ENCODE peak calls at places on chromosomes 7 and 10, in seven cellular contexts. One of them, this sample, is unnamed.

GRCh38 chr7:106234425-106234824 is 50.4 kb downstream of the NAMPT start:
- DNase-seq in IMR-90: no peak
- DNase-seq in neuronal stem cell: no peak
- DNase-seq in H9: no peak
- DNase-seq in mesenchymal stem cell: no peak
- DNase-seq in mesendoderm: no peak
- DNase-seq in H1: no peak
- DNase-seq in this sample: no peak

GRCh38 chr10:84429926-84430520 is 101.6 kb downstream of the CCSER2 start:
- DNase-seq in IMR-90: peak
- DNase-seq in neuronal stem cell: peak
- DNase-seq in H9: peak
- DNase-seq in mesenchymal stem cell: peak
- DNase-seq in mesendoderm: peak
- DNase-seq in H1: peak
- DNase-seq in this sample: peak

GRCh38 chr7:132393789-132394261 is 182.4 kb downstream of the PLXNA4 start:
- DNase-seq in IMR-90: no peak
- DNase-seq in neuronal stem cell: no peak
- DNase-seq in H9: no peak
- DNase-seq in mesenchymal stem cell: no peak
- DNase-seq in mesendoderm: no peak
- DNase-seq in H1: no peak
- DNase-seq in this sample: no peak

GRCh38 chr10:104314591-104315485 is 23.4 kb downstream of the ITPRIP start:
- DNase-seq in IMR-90: no peak
- DNase-seq in neuronal stem cell: no peak
- DNase-seq in H9: peak
- DNase-seq in mesenchymal stem cell: no peak
- DNase-seq in mesendoderm: no peak
- DNase-seq in H1: no peak
- DNase-seq in this sample: peak

GRCh38 chr7:158783595-158783994 is 45.7 kb downstream of the ESYT2 start:
- DNase-seq in IMR-90: no peak
- DNase-seq in neuronal stem cell: no peak
- DNase-seq in H9: no peak
- DNase-seq in mesenchymal stem cell: no peak
- DNase-seq in mesendoderm: no peak
- DNase-seq in H1: peak
- DNase-seq in this sample: no peak

GRCh38 chr10:3931901-3932300 is 146.9 kb upstream of the KLF6 start:
- DNase-seq in IMR-90: no peak
- DNase-seq in neuronal stem cell: no peak
- DNase-seq in H9: no peak
- DNase-seq in mesenchymal stem cell: no peak
- DNase-seq in mesendoderm: no peak
- DNase-seq in H1: no peak
- DNase-seq in this sample: no peak

GRCh38 chr10:86257683-86258082 is 108.9 kb downstream of the GRID1 start:
- DNase-seq in IMR-90: no peak
- DNase-seq in neuronal stem cell: no peak
- DNase-seq in H9: no peak
- DNase-seq in mesenchymal stem cell: no peak
- DNase-seq in mesendoderm: peak
- DNase-seq in H1: peak
- DNase-seq in this sample: no peak

GRCh38 chr7:107220356-107220755 is 51.6 kb downstream of the HBP1 start:
- DNase-seq in IMR-90: no peak
- DNase-seq in neuronal stem cell: no peak
- DNase-seq in H9: no peak
- DNase-seq in mesenchymal stem cell: no peak
- DNase-seq in mesendoderm: peak
- DNase-seq in H1: no peak
- DNase-seq in this sample: no peak

GRCh38 chr7:151495360-151495759 is 24.3 kb downstream of the RHEB start:
- DNase-seq in IMR-90: no peak
- DNase-seq in neuronal stem cell: no peak
- DNase-seq in H9: no peak
- DNase-seq in mesenchymal stem cell: no peak
- DNase-seq in mesendoderm: no peak
- DNase-seq in H1: no peak
- DNase-seq in this sample: no peak

GRCh38 chr7:120089968-120090367 is 183.0 kb upstream of the KCND2 start:
- DNase-seq in IMR-90: peak
- DNase-seq in neuronal stem cell: no peak
- DNase-seq in H9: peak
- DNase-seq in mesenchymal stem cell: no peak
- DNase-seq in mesendoderm: peak
- DNase-seq in H1: no peak
- DNase-seq in this sample: peak

GRCh38 chr7:11329626-11330025 is 356.0 kb downstream of the PHF14 start:
- DNase-seq in IMR-90: no peak
- DNase-seq in neuronal stem cell: no peak
- DNase-seq in H9: no peak
- DNase-seq in mesenchymal stem cell: no peak
- DNase-seq in mesendoderm: no peak
- DNase-seq in H1: no peak
- DNase-seq in this sample: no peak

GRCh38 chr7:39667354-39667923 is 44.1 kb downstream of the RALA start:
- DNase-seq in IMR-90: no peak
- DNase-seq in neuronal stem cell: no peak
- DNase-seq in H9: no peak
- DNase-seq in mesenchymal stem cell: peak
- DNase-seq in mesendoderm: no peak
- DNase-seq in H1: no peak
- DNase-seq in this sample: no peak

GRCh38 chr7:141073641-141074161 is at the start of gene TMEM178B:
- DNase-seq in IMR-90: no peak
- DNase-seq in neuronal stem cell: peak
- DNase-seq in H9: peak
- DNase-seq in mesenchymal stem cell: no peak
- DNase-seq in mesendoderm: peak
- DNase-seq in H1: peak
- DNase-seq in this sample: no peak

GRCh38 chr10:133438711-133439273 is 14.4 kb upstream of the SPRN start:
- DNase-seq in IMR-90: no peak
- DNase-seq in neuronal stem cell: no peak
- DNase-seq in H9: no peak
- DNase-seq in mesenchymal stem cell: no peak
- DNase-seq in mesendoderm: peak
- DNase-seq in H1: no peak
- DNase-seq in this sample: no peak

GRCh38 chr7:35792472-35793224 is 8.2 kb upstream of the SEPTIN7 start:
- DNase-seq in IMR-90: peak
- DNase-seq in neuronal stem cell: no peak
- DNase-seq in H9: no peak
- DNase-seq in mesenchymal stem cell: peak
- DNase-seq in mesendoderm: no peak
- DNase-seq in H1: no peak
- DNase-seq in this sample: no peak

GRCh38 chr10:50622497-50623298 is 1.1 kb downstream of the SGMS1 start:
- DNase-seq in IMR-90: peak
- DNase-seq in neuronal stem cell: peak
- DNase-seq in H9: no peak
- DNase-seq in mesenchymal stem cell: peak
- DNase-seq in mesendoderm: peak
- DNase-seq in H1: no peak
- DNase-seq in this sample: peak

GRCh38 chr10:110361800-110362456 is 57.2 kb upstream of the SMNDC1 start:
- DNase-seq in IMR-90: no peak
- DNase-seq in neuronal stem cell: no peak
- DNase-seq in H9: no peak
- DNase-seq in mesenchymal stem cell: no peak
- DNase-seq in mesendoderm: peak
- DNase-seq in H1: no peak
- DNase-seq in this sample: no peak

GRCh38 chr10:100725869-100726426 is 19.4 kb upstream of the PAX2 start:
- DNase-seq in IMR-90: no peak
- DNase-seq in neuronal stem cell: no peak
- DNase-seq in H9: no peak
- DNase-seq in mesenchymal stem cell: no peak
- DNase-seq in mesendoderm: no peak
- DNase-seq in H1: no peak
- DNase-seq in this sample: no peak

GRCh38 chr7:157032644-157033482 is 22.4 kb upstream of the MNX1 start:
- DNase-seq in IMR-90: no peak
- DNase-seq in neuronal stem cell: no peak
- DNase-seq in H9: no peak
- DNase-seq in mesenchymal stem cell: no peak
- DNase-seq in mesendoderm: no peak
- DNase-seq in H1: no peak
- DNase-seq in this sample: no peak

GRCh38 chr10:104317195-104318095 is 20.8 kb downstream of the ITPRIP start:
- DNase-seq in IMR-90: peak
- DNase-seq in neuronal stem cell: no peak
- DNase-seq in H9: no peak
- DNase-seq in mesenchymal stem cell: peak
- DNase-seq in mesendoderm: peak
- DNase-seq in H1: no peak
- DNase-seq in this sample: peak

GRCh38 chr7:114703677-114704076 is 218.2 kb upstream of the MDFIC start:
- DNase-seq in IMR-90: peak
- DNase-seq in neuronal stem cell: no peak
- DNase-seq in H9: no peak
- DNase-seq in mesenchymal stem cell: peak
- DNase-seq in mesendoderm: no peak
- DNase-seq in H1: no peak
- DNase-seq in this sample: no peak

GRCh38 chr7:158283016-158283974 is 304.3 kb downstream of the PTPRN2 start:
- DNase-seq in IMR-90: no peak
- DNase-seq in neuronal stem cell: no peak
- DNase-seq in H9: peak
- DNase-seq in mesenchymal stem cell: no peak
- DNase-seq in mesendoderm: no peak
- DNase-seq in H1: peak
- DNase-seq in this sample: no peak

DNA sequence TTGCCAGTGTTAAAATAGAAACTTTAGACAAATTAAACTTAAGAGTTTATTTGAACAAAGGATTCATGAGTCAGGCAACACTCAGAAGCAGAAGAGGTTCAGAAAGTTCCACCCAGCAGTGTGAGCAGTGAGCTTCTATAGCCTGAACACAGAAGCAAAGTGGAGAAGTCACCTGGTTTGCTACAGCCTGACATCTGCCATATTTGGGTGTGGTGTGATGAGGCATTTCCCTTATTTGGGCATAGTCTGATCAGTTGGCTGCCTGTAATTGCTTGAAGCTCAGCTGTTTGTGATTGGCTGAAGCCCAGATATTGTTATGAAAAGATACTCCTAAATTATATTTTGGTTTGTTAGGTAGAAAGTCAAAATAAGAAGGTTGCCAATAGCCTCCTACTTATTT is 39.1 kb downstream of the VWC2 start:
- DNase-seq in IMR-90: no peak
- DNase-seq in neuronal stem cell: no peak
- DNase-seq in H9: no peak
- DNase-seq in mesenchymal stem cell: no peak
- DNase-seq in mesendoderm: no peak
- DNase-seq in H1: no peak
- DNase-seq in this sample: no peak
- H3K4ac ChIP-seq in IMR-90: no peak
- H3K4ac ChIP-seq in neuronal stem cell: no peak
- H3K4ac ChIP-seq in H9: no peak
- H3K4ac ChIP-seq in mesenchymal stem cell: no peak
- H3K4ac ChIP-seq in mesendoderm: no peak
- H3K4ac ChIP-seq in H1: no peak
- H3K4ac ChIP-seq in this sample: no peak

DNA sequence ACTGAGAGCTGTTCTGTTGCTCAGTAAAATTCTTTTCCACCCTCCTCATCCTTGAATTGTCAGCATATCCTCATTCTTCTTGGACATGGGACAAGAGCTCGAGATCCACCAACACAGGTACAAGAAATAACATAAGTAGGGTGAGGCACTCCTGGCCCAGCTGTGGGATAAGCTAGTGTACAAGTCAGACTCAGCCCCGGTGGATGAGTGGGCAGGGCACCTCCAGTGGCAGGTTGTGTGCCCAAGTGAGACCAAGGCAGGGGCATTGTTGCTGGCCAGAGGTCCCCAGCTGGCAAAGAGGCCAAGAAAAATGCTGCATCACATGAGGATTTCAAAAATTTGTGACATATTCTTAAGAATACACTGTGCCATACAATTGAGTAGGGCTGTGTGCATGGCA is 402.0 kb upstream of the ZWINT start:
- DNase-seq in IMR-90: no peak
- DNase-seq in neuronal stem cell: no peak
- DNase-seq in H9: no peak
- DNase-seq in mesenchymal stem cell: no peak
- DNase-seq in mesendoderm: peak
- DNase-seq in H1: no peak
- DNase-seq in this sample: no peak
- H3K4ac ChIP-seq in IMR-90: no peak
- H3K4ac ChIP-seq in neuronal stem cell: no peak
- H3K4ac ChIP-seq in H9: no peak
- H3K4ac ChIP-seq in mesenchymal stem cell: no peak
- H3K4ac ChIP-seq in mesendoderm: no peak
- H3K4ac ChIP-seq in H1: no peak
- H3K4ac ChIP-seq in this sample: no peak

GRCh38 chr7:47507514-47507913 is 74.4 kb downstream of the TNS3 start:
- DNase-seq in IMR-90: no peak
- DNase-seq in neuronal stem cell: no peak
- DNase-seq in H9: no peak
- DNase-seq in mesenchymal stem cell: no peak
- DNase-seq in mesendoderm: no peak
- DNase-seq in H1: no peak
- DNase-seq in this sample: no peak
- H3K4ac ChIP-seq in IMR-90: peak
- H3K4ac ChIP-seq in neuronal stem cell: no peak
- H3K4ac ChIP-seq in H9: no peak
- H3K4ac ChIP-seq in mesenchymal stem cell: no peak
- H3K4ac ChIP-seq in mesendoderm: no peak
- H3K4ac ChIP-seq in H1: no peak
- H3K4ac ChIP-seq in this sample: peak

GRCh38 chr10:13191362-13191761 is 30.0 kb downstream of the MCM10 start:
- DNase-seq in IMR-90: no peak
- DNase-seq in neuronal stem cell: no peak
- DNase-seq in H9: no peak
- DNase-seq in mesenchymal stem cell: no peak
- DNase-seq in mesendoderm: no peak
- DNase-seq in H1: no peak
- DNase-seq in this sample: no peak
- H3K4ac ChIP-seq in IMR-90: no peak
- H3K4ac ChIP-seq in neuronal stem cell: no peak
- H3K4ac ChIP-seq in H9: no peak
- H3K4ac ChIP-seq in mesenchymal stem cell: no peak
- H3K4ac ChIP-seq in mesendoderm: no peak
- H3K4ac ChIP-seq in H1: no peak
- H3K4ac ChIP-seq in this sample: no peak

This sample was measured in trophoblast cell.